ENCODE peak calls at places on chromosomes 4 and X, in seven cellular contexts. One of them, this sample, is unnamed.

GRCh38 chrX:153983321-153983729 is 10.8 kb downstream of the TMEM187 start:
- DNase-seq in colonic mucosa: no peak
- DNase-seq in neural crest cell: no peak
- DNase-seq in CD8-positive, alpha-beta T cell: no peak
- DNase-seq in thoracic aorta: no peak
- DNase-seq in GM12878: no peak
- DNase-seq in OCI-LY7: no peak
- DNase-seq in this sample: no peak

GRCh38 chr4:105598787-105599186 is 46.4 kb downstream of the ARHGEF38 start:
- DNase-seq in GM12878: no peak
- DNase-seq in CD8-positive, alpha-beta T cell: no peak
- DNase-seq in colonic mucosa: no peak
- DNase-seq in neural crest cell: no peak
- DNase-seq in OCI-LY7: no peak
- DNase-seq in thoracic aorta: no peak
- DNase-seq in this sample: no peak

GRCh38 chr4:78951862-78952472 is 12.7 kb upstream of the PAQR3 start:
- DNase-seq in GM12878: no peak
- DNase-seq in OCI-LY7: peak
- DNase-seq in thoracic aorta: no peak
- DNase-seq in colonic mucosa: no peak
- DNase-seq in neural crest cell: peak
- DNase-seq in CD8-positive, alpha-beta T cell: no peak
- DNase-seq in this sample: no peak

GRCh38 chrX:76148753-76149152 is 24.1 kb upstream of the PBDC1 start:
- DNase-seq in thoracic aorta: no peak
- DNase-seq in CD8-positive, alpha-beta T cell: peak
- DNase-seq in OCI-LY7: peak
- DNase-seq in GM12878: peak
- DNase-seq in neural crest cell: peak
- DNase-seq in colonic mucosa: peak
- DNase-seq in this sample: peak

GRCh38 chrX:8201896-8202331 is 30.8 kb upstream of the VCX2 start:
- DNase-seq in colonic mucosa: no peak
- DNase-seq in thoracic aorta: no peak
- DNase-seq in OCI-LY7: no peak
- DNase-seq in GM12878: no peak
- DNase-seq in neural crest cell: no peak
- DNase-seq in CD8-positive, alpha-beta T cell: no peak
- DNase-seq in this sample: no peak

GRCh38 chr4:157072002-157072401 is 3.9 kb upstream of the GLRB start:
- DNase-seq in thoracic aorta: no peak
- DNase-seq in GM12878: no peak
- DNase-seq in OCI-LY7: no peak
- DNase-seq in CD8-positive, alpha-beta T cell: no peak
- DNase-seq in neural crest cell: no peak
- DNase-seq in colonic mucosa: no peak
- DNase-seq in this sample: no peak

GRCh38 chrX:105302246-105302645 is 81.8 kb upstream of the TEX13A start:
- DNase-seq in colonic mucosa: no peak
- DNase-seq in OCI-LY7: no peak
- DNase-seq in thoracic aorta: no peak
- DNase-seq in neural crest cell: no peak
- DNase-seq in GM12878: no peak
- DNase-seq in CD8-positive, alpha-beta T cell: no peak
- DNase-seq in this sample: no peak

GRCh38 chrX:143757375-143757774 is 36.8 kb upstream of the SPANXN2 start:
- DNase-seq in CD8-positive, alpha-beta T cell: no peak
- DNase-seq in GM12878: no peak
- DNase-seq in colonic mucosa: no peak
- DNase-seq in neural crest cell: no peak
- DNase-seq in OCI-LY7: no peak
- DNase-seq in thoracic aorta: no peak
- DNase-seq in this sample: no peak

GRCh38 chrX:41734530-41734929 is 10.5 kb downstream of the GPR82 start:
- DNase-seq in neural crest cell: no peak
- DNase-seq in CD8-positive, alpha-beta T cell: no peak
- DNase-seq in colonic mucosa: no peak
- DNase-seq in OCI-LY7: peak
- DNase-seq in GM12878: no peak
- DNase-seq in thoracic aorta: no peak
- DNase-seq in this sample: no peak

GRCh38 chr4:137032242-137032641 is 500.1 kb downstream of the PCDH18 start:
- DNase-seq in neural crest cell: no peak
- DNase-seq in thoracic aorta: no peak
- DNase-seq in colonic mucosa: no peak
- DNase-seq in OCI-LY7: peak
- DNase-seq in GM12878: no peak
- DNase-seq in CD8-positive, alpha-beta T cell: no peak
- DNase-seq in this sample: no peak

GRCh38 chrX:8191022-8191421 is 20.0 kb upstream of the VCX2 start:
- DNase-seq in CD8-positive, alpha-beta T cell: no peak
- DNase-seq in GM12878: no peak
- DNase-seq in thoracic aorta: no peak
- DNase-seq in colonic mucosa: peak
- DNase-seq in neural crest cell: no peak
- DNase-seq in OCI-LY7: no peak
- DNase-seq in this sample: no peak

GRCh38 chr4:118865091-118865708 is 23.5 kb upstream of the SYNPO2 start:
- DNase-seq in thoracic aorta: no peak
- DNase-seq in GM12878: no peak
- DNase-seq in colonic mucosa: peak
- DNase-seq in OCI-LY7: peak
- DNase-seq in CD8-positive, alpha-beta T cell: no peak
- DNase-seq in neural crest cell: peak
- DNase-seq in this sample: no peak

GRCh38 chrX:17692709-17693346 is 44.5 kb upstream of the SCML1 start:
- DNase-seq in CD8-positive, alpha-beta T cell: no peak
- DNase-seq in neural crest cell: no peak
- DNase-seq in OCI-LY7: no peak
- DNase-seq in GM12878: no peak
- DNase-seq in colonic mucosa: no peak
- DNase-seq in thoracic aorta: no peak
- DNase-seq in this sample: no peak

GRCh38 chrX:40065291-40066046 is 32.3 kb downstream of the BCOR start:
- DNase-seq in neural crest cell: no peak
- DNase-seq in CD8-positive, alpha-beta T cell: no peak
- DNase-seq in colonic mucosa: no peak
- DNase-seq in GM12878: no peak
- DNase-seq in thoracic aorta: no peak
- DNase-seq in OCI-LY7: no peak
- DNase-seq in this sample: no peak

GRCh38 chrX:110036162-110037033 is 33.5 kb downstream of the TMEM164 start:
- DNase-seq in neural crest cell: no peak
- DNase-seq in colonic mucosa: no peak
- DNase-seq in CD8-positive, alpha-beta T cell: no peak
- DNase-seq in OCI-LY7: no peak
- DNase-seq in thoracic aorta: no peak
- DNase-seq in GM12878: no peak
- DNase-seq in this sample: no peak

GRCh38 chrX:12581546-12581945 is 209.7 kb upstream of the PRPS2 start:
- DNase-seq in CD8-positive, alpha-beta T cell: no peak
- DNase-seq in colonic mucosa: no peak
- DNase-seq in neural crest cell: no peak
- DNase-seq in GM12878: no peak
- DNase-seq in OCI-LY7: no peak
- DNase-seq in thoracic aorta: no peak
- DNase-seq in this sample: no peak

GRCh38 chrX:101550825-101551767 is 749 bp downstream of the ARMCX1 start:
- DNase-seq in neural crest cell: peak
- DNase-seq in colonic mucosa: peak
- DNase-seq in OCI-LY7: no peak
- DNase-seq in thoracic aorta: no peak
- DNase-seq in CD8-positive, alpha-beta T cell: no peak
- DNase-seq in GM12878: no peak
- DNase-seq in this sample: no peak

DNA sequence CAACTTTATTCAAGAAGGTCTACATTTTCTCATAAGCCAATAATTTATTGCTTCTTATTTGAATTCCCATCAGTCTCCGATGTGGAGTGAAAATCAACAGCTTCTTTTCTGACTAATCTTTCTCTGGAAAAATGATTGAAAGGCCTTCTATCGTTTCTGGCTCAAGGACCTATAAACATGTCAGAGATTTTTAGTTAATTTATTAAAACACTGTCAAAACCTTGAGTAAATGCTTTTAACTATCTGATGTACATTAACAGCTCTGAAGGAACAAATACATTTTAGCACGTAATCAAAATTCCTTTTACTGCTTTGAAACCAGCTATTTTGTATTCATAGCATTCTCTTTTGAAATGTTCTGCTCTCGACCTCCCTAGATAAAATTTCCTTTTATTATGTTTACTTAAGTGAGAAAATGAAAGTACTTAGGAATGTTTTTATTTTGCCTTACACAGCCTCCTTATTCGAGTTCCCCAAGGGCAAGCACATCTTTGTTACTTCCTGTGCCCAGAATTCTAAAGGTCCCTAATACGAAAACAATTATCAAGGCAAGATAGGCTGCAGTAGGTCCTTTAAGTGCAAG is 3.2 kb upstream of the ZFX start:
- DNase-seq in colonic mucosa: no peak
- DNase-seq in neural crest cell: no peak
- DNase-seq in CD8-positive, alpha-beta T cell: no peak
- DNase-seq in OCI-LY7: no peak
- DNase-seq in GM12878: no peak
- DNase-seq in thoracic aorta: no peak
- DNase-seq in this sample: no peak
- TF ChIP-seq CTCF in colonic mucosa: no peak
- TF ChIP-seq CTCF in neural crest cell: no peak
- TF ChIP-seq CTCF in CD8-positive, alpha-beta T cell: no peak
- TF ChIP-seq CTCF in OCI-LY7: no peak
- TF ChIP-seq CTCF in GM12878: no peak
- TF ChIP-seq CTCF in thoracic aorta: no peak
- TF ChIP-seq CTCF in this sample: no peak

GRCh38 chr4:114654607-114655006 is 56.0 kb downstream of the UGT8 start:
- DNase-seq in GM12878: no peak
- DNase-seq in colonic mucosa: no peak
- DNase-seq in CD8-positive, alpha-beta T cell: no peak
- DNase-seq in thoracic aorta: no peak
- DNase-seq in neural crest cell: no peak
- DNase-seq in OCI-LY7: peak
- DNase-seq in this sample: no peak
- TF ChIP-seq CTCF in GM12878: no peak
- TF ChIP-seq CTCF in colonic mucosa: no peak
- TF ChIP-seq CTCF in CD8-positive, alpha-beta T cell: no peak
- TF ChIP-seq CTCF in thoracic aorta: no peak
- TF ChIP-seq CTCF in neural crest cell: no peak
- TF ChIP-seq CTCF in OCI-LY7: peak
- TF ChIP-seq CTCF in this sample: no peak

GRCh38 chr4:74366367-74366891 is 1.5 kb downstream of the EREG start:
- DNase-seq in colonic mucosa: no peak
- DNase-seq in OCI-LY7: no peak
- DNase-seq in CD8-positive, alpha-beta T cell: no peak
- DNase-seq in GM12878: no peak
- DNase-seq in thoracic aorta: no peak
- DNase-seq in neural crest cell: no peak
- DNase-seq in this sample: no peak

GRCh38 chr4:74365761-74366160 is 816 bp downstream of the EREG start:
- DNase-seq in GM12878: no peak
- DNase-seq in CD8-positive, alpha-beta T cell: no peak
- DNase-seq in OCI-LY7: no peak
- DNase-seq in neural crest cell: no peak
- DNase-seq in thoracic aorta: no peak
- DNase-seq in colonic mucosa: peak
- DNase-seq in this sample: no peak

GRCh38 chr4:74370912-74371311 is 6.0 kb downstream of the EREG start:
- DNase-seq in CD8-positive, alpha-beta T cell: no peak
- DNase-seq in OCI-LY7: peak
- DNase-seq in colonic mucosa: peak
- DNase-seq in GM12878: no peak
- DNase-seq in thoracic aorta: no peak
- DNase-seq in neural crest cell: peak
- DNase-seq in this sample: no peak

GRCh38 chr4:74367656-74368055 is 2.7 kb downstream of the EREG start:
- DNase-seq in OCI-LY7: no peak
- DNase-seq in CD8-positive, alpha-beta T cell: no peak
- DNase-seq in GM12878: no peak
- DNase-seq in thoracic aorta: no peak
- DNase-seq in colonic mucosa: peak
- DNase-seq in neural crest cell: no peak
- DNase-seq in this sample: no peak

DNA sequence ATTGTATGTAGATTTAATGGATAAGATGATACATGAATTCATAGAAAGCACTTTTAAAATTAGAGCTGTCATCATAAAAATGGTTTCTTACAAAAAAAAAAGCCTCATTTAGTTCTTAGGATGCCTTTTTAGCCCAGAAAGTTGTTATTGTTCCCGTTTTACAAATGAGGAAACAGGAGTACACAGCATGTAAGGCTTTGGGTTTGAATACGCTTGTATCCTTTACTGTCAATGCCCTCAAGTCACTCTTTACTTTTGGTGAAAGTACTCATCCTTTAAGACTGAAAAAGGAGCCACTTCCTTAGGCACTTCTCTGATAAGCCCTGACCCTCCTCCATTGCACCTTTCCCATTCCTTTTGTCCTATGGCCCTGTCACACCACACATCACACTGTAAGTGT is 4.9 kb downstream of the EREG start:
- DNase-seq in CD8-positive, alpha-beta T cell: no peak
- DNase-seq in GM12878: no peak
- DNase-seq in thoracic aorta: no peak
- DNase-seq in OCI-LY7: no peak
- DNase-seq in neural crest cell: no peak
- DNase-seq in colonic mucosa: no peak
- DNase-seq in this sample: no peak
- TF ChIP-seq CTCF in CD8-positive, alpha-beta T cell: no peak
- TF ChIP-seq CTCF in GM12878: no peak
- TF ChIP-seq CTCF in thoracic aorta: no peak
- TF ChIP-seq CTCF in OCI-LY7: no peak
- TF ChIP-seq CTCF in neural crest cell: no peak
- TF ChIP-seq CTCF in colonic mucosa: no peak
- TF ChIP-seq CTCF in this sample: no peak

DNA sequence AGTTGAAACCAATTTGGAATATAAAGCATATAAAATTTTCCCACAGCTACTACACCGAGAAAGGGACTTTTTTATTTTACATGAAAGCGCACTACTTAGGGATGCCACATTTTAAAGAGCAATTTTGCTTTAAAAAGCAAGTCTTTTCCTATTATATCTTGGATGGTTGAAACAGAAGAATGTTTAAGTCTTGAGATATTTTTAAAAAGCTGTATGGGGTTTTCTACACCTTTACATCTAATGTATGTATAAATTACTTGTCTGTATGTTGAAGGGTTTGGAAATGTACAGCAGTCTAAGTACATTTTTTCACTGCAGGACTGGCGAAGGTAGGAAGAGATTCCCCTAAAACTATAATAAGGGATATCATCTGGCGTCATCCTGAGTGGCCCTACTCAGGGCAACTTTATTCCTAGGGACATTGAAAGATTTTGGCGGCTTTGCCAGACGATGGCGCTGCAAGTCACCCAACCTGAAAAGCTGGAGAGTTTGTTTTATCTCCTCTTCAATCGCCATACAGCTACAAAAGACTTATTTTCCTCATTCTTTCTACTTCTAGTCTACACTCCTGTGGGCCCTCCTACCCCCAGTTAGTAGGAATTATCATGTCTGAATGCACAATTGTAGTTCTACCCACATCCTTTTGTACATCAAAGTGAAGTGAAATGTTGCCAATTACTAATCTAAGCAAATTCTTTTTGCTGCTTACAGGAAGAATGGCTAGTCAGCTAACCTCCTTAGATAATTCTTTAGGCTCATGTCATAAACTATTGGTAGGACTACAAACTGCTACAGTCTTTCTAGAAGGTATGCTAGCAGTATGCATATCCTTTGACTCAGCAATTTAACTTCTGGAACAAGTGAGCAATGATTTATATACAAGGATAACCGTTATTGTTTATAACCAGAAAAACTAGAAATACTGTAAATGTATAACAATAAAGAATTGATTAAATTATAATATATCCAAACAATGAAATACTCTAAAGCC is 781 bp upstream of the NEK1 start:
- DNase-seq in CD8-positive, alpha-beta T cell: peak
- DNase-seq in OCI-LY7: peak
- DNase-seq in thoracic aorta: no peak
- DNase-seq in colonic mucosa: peak
- DNase-seq in neural crest cell: peak
- DNase-seq in GM12878: no peak
- DNase-seq in this sample: peak
- TF ChIP-seq CTCF in CD8-positive, alpha-beta T cell: peak
- TF ChIP-seq CTCF in OCI-LY7: peak
- TF ChIP-seq CTCF in thoracic aorta: peak
- TF ChIP-seq CTCF in colonic mucosa: peak
- TF ChIP-seq CTCF in neural crest cell: peak
- TF ChIP-seq CTCF in GM12878: peak
- TF ChIP-seq CTCF in this sample: no peak

This sample was measured in activated B cell treated with CpG ODN at 0.5 μM for 24 hours.